ENCODE peak calls at places on chromosomes 11 and 22, in eight cellular contexts. V is A549; Q is Caki2; T is NCI-H510A treated with DMSO at 0.1 percent for 48 hours; U is BJ; I is activated CD4-positive, alpha-beta T cell treated with anti-CD3 and anti-CD28 coated beads, Interleukin-2, amount 50 U/mL, for 24 hours; G is HFFc6; D is RCC 7860. C is an unnamed sample.

GRCh38 chr11:76642341-76642740 is 28.2 kb downstream of the LRRC32 start:
- DNase-seq in V (no peak), Q (no peak), T (peak), U (no peak), I (no peak), G (no peak), D (no peak), C (no peak)

GRCh38 chr11:14971865-14972580 is at the start of gene CALCA:
- DNase-seq in V (no peak), Q (no peak), T (peak), U (no peak), I (no peak), G (no peak), D (no peak), C (no peak)

GRCh38 chr11:27553186-27553585 is 46.6 kb upstream of the LIN7C start:
- DNase-seq in V (no peak), Q (no peak), T (no peak), U (no peak), I (no peak), G (no peak), D (no peak), C (no peak)

GRCh38 chr22:43706151-43706550 is 106.0 kb downstream of the EFCAB6 start:
- DNase-seq in V (no peak), Q (no peak), T (no peak), U (no peak), I (no peak), G (no peak), D (no peak), C (no peak)

GRCh38 chr11:16191212-16191851 is 165.0 kb downstream of the SOX6 start:
- DNase-seq in V (no peak), Q (peak), T (peak), U (no peak), I (no peak), G (no peak), D (no peak), C (no peak)

GRCh38 chr11:128437137-128437536 is 150.2 kb downstream of the ETS1 start:
- DNase-seq in V (no peak), Q (peak), T (no peak), U (no peak), I (no peak), G (peak), D (peak), C (no peak)

GRCh38 chr22:42294034-42294985 is 23.9 kb upstream of the TCF20 start:
- DNase-seq in V (no peak), Q (peak), T (no peak), U (no peak), I (no peak), G (peak), D (no peak), C (peak)

GRCh38 chr22:49352361-49353169 is 475.1 kb downstream of the BRD1 start:
- DNase-seq in V (no peak), Q (no peak), T (no peak), U (no peak), I (no peak), G (no peak), D (no peak), C (no peak)

GRCh38 chr11:35082322-35083180 is 56.4 kb upstream of the CD44 start:
- DNase-seq in V (peak), Q (peak), T (no peak), U (peak), I (peak), G (peak), D (peak), C (peak)

GRCh38 chr11:64001552-64002427 is 15.6 kb downstream of the OTUB1 start:
- DNase-seq in V (no peak), Q (no peak), T (no peak), U (no peak), I (no peak), G (no peak), D (no peak), C (no peak)

GRCh38 chr22:33329398-33329797 is 271.2 kb upstream of the SYN3 start:
- DNase-seq in V (no peak), Q (peak), T (no peak), U (no peak), I (no peak), G (no peak), D (peak), C (no peak)

GRCh38 chr11:76162336-76163288 is 43.7 kb downstream of the WNT11 start:
- DNase-seq in V (no peak), Q (peak), T (peak), U (no peak), I (no peak), G (no peak), D (no peak), C (no peak)

GRCh38 chr11:68904458-68904847 is 762 bp downstream of the IGHMBP2 start:
- DNase-seq in V (no peak), Q (peak), T (no peak), U (no peak), I (no peak), G (no peak), D (no peak), C (peak)

GRCh38 chr11:31786996-31787685 is 24.0 kb downstream of the PAX6 start:
- DNase-seq in V (no peak), Q (no peak), T (no peak), U (no peak), I (no peak), G (no peak), D (no peak), C (no peak)

GRCh38 chr22:30241576-30242371 is 4.8 kb downstream of the LIF start:
- DNase-seq in V (no peak), Q (no peak), T (no peak), U (no peak), I (no peak), G (no peak), D (no peak), C (no peak)

GRCh38 chr11:71420455-71421241 is 27.5 kb downstream of the DHCR7 start:
- DNase-seq in V (peak), Q (peak), T (peak), U (no peak), I (no peak), G (peak), D (peak), C (peak)

GRCh38 chr11:44978961-44979331 is 28.3 kb upstream of the TP53I11 start:
- DNase-seq in V (peak), Q (no peak), T (peak), U (no peak), I (no peak), G (no peak), D (no peak), C (no peak)